ENCODE peak calls at places on chromosomes 11 and 22, in ten cellular contexts. One of them, this sample, is unnamed.

GRCh38 chr11:19800714-19801519 is 88.3 kb downstream of the NAV2 start:
- DNase-seq in HuH-7: no peak
- DNase-seq in choroid plexus epithelial cell: peak
- DNase-seq in GM06990: no peak
- DNase-seq in amniotic stem cell: no peak
- DNase-seq in coronary artery: no peak
- DNase-seq in germinal center: no peak
- DNase-seq in stimulated activated CD4-positive, alpha-beta T cell treated with anti-CD3 and anti-CD28 coated beads, Interleukin-12 subunit alpha, Interleukin-12 subunit beta, amount 100 ng/mL, for 48 hours: no peak
- DNase-seq in NCI-H510A treated with DMSO at 0.1 percent for 48 hours: no peak
- DNase-seq in BJ: no peak
- DNase-seq in this sample: no peak

GRCh38 chr11:22780914-22781593 is 48.5 kb downstream of the SVIP start:
- DNase-seq in HuH-7: no peak
- DNase-seq in choroid plexus epithelial cell: no peak
- DNase-seq in GM06990: no peak
- DNase-seq in amniotic stem cell: no peak
- DNase-seq in coronary artery: no peak
- DNase-seq in germinal center: no peak
- DNase-seq in stimulated activated CD4-positive, alpha-beta T cell treated with anti-CD3 and anti-CD28 coated beads, Interleukin-12 subunit alpha, Interleukin-12 subunit beta, amount 100 ng/mL, for 48 hours: no peak
- DNase-seq in NCI-H510A treated with DMSO at 0.1 percent for 48 hours: no peak
- DNase-seq in BJ: no peak
- DNase-seq in this sample: no peak

GRCh38 chr11:57917632-57918031 is 106.0 kb upstream of the OR9Q1 start:
- DNase-seq in HuH-7: no peak
- DNase-seq in choroid plexus epithelial cell: no peak
- DNase-seq in GM06990: no peak
- DNase-seq in amniotic stem cell: no peak
- DNase-seq in coronary artery: no peak
- DNase-seq in germinal center: no peak
- DNase-seq in stimulated activated CD4-positive, alpha-beta T cell treated with anti-CD3 and anti-CD28 coated beads, Interleukin-12 subunit alpha, Interleukin-12 subunit beta, amount 100 ng/mL, for 48 hours: no peak
- DNase-seq in NCI-H510A treated with DMSO at 0.1 percent for 48 hours: no peak
- DNase-seq in BJ: no peak
- DNase-seq in this sample: no peak

GRCh38 chr11:65609711-65610110 is 4.3 kb downstream of the MAP3K11 start:
- DNase-seq in HuH-7: no peak
- DNase-seq in choroid plexus epithelial cell: no peak
- DNase-seq in GM06990: no peak
- DNase-seq in amniotic stem cell: no peak
- DNase-seq in coronary artery: no peak
- DNase-seq in germinal center: no peak
- DNase-seq in stimulated activated CD4-positive, alpha-beta T cell treated with anti-CD3 and anti-CD28 coated beads, Interleukin-12 subunit alpha, Interleukin-12 subunit beta, amount 100 ng/mL, for 48 hours: no peak
- DNase-seq in NCI-H510A treated with DMSO at 0.1 percent for 48 hours: no peak
- DNase-seq in BJ: no peak
- DNase-seq in this sample: no peak

GRCh38 chr11:119481021-119481666 is 58.2 kb upstream of the THY1 start:
- DNase-seq in HuH-7: peak
- DNase-seq in choroid plexus epithelial cell: peak
- DNase-seq in GM06990: peak
- DNase-seq in amniotic stem cell: peak
- DNase-seq in coronary artery: peak
- DNase-seq in germinal center: peak
- DNase-seq in stimulated activated CD4-positive, alpha-beta T cell treated with anti-CD3 and anti-CD28 coated beads, Interleukin-12 subunit alpha, Interleukin-12 subunit beta, amount 100 ng/mL, for 48 hours: peak
- DNase-seq in NCI-H510A treated with DMSO at 0.1 percent for 48 hours: peak
- DNase-seq in BJ: peak
- DNase-seq in this sample: peak

GRCh38 chr11:104254347-104254746 is 90.4 kb upstream of the PDGFD start:
- DNase-seq in HuH-7: peak
- DNase-seq in choroid plexus epithelial cell: peak
- DNase-seq in GM06990: peak
- DNase-seq in amniotic stem cell: peak
- DNase-seq in coronary artery: no peak
- DNase-seq in germinal center: peak
- DNase-seq in stimulated activated CD4-positive, alpha-beta T cell treated with anti-CD3 and anti-CD28 coated beads, Interleukin-12 subunit alpha, Interleukin-12 subunit beta, amount 100 ng/mL, for 48 hours: no peak
- DNase-seq in NCI-H510A treated with DMSO at 0.1 percent for 48 hours: no peak
- DNase-seq in BJ: no peak
- DNase-seq in this sample: no peak

GRCh38 chr11:60938500-60938899 is 13.5 kb downstream of the SLC15A3 start:
- DNase-seq in HuH-7: no peak
- DNase-seq in choroid plexus epithelial cell: no peak
- DNase-seq in GM06990: no peak
- DNase-seq in amniotic stem cell: no peak
- DNase-seq in coronary artery: no peak
- DNase-seq in germinal center: no peak
- DNase-seq in stimulated activated CD4-positive, alpha-beta T cell treated with anti-CD3 and anti-CD28 coated beads, Interleukin-12 subunit alpha, Interleukin-12 subunit beta, amount 100 ng/mL, for 48 hours: no peak
- DNase-seq in NCI-H510A treated with DMSO at 0.1 percent for 48 hours: no peak
- DNase-seq in BJ: no peak
- DNase-seq in this sample: no peak

GRCh38 chr11:129192150-129192549 is at the start of gene ARHGAP32:
- DNase-seq in HuH-7: no peak
- DNase-seq in choroid plexus epithelial cell: no peak
- DNase-seq in GM06990: no peak
- DNase-seq in amniotic stem cell: no peak
- DNase-seq in coronary artery: no peak
- DNase-seq in germinal center: no peak
- DNase-seq in stimulated activated CD4-positive, alpha-beta T cell treated with anti-CD3 and anti-CD28 coated beads, Interleukin-12 subunit alpha, Interleukin-12 subunit beta, amount 100 ng/mL, for 48 hours: no peak
- DNase-seq in NCI-H510A treated with DMSO at 0.1 percent for 48 hours: peak
- DNase-seq in BJ: no peak
- DNase-seq in this sample: no peak

GRCh38 chr11:38667359-38667758 is 2069.3 kb upstream of the RAG2 start:
- DNase-seq in HuH-7: no peak
- DNase-seq in choroid plexus epithelial cell: no peak
- DNase-seq in GM06990: no peak
- DNase-seq in amniotic stem cell: no peak
- DNase-seq in coronary artery: no peak
- DNase-seq in germinal center: no peak
- DNase-seq in stimulated activated CD4-positive, alpha-beta T cell treated with anti-CD3 and anti-CD28 coated beads, Interleukin-12 subunit alpha, Interleukin-12 subunit beta, amount 100 ng/mL, for 48 hours: no peak
- DNase-seq in NCI-H510A treated with DMSO at 0.1 percent for 48 hours: no peak
- DNase-seq in BJ: no peak
- DNase-seq in this sample: no peak

GRCh38 chr22:36373258-36373579 is 14.5 kb downstream of the MYH9 start:
- DNase-seq in HuH-7: no peak
- DNase-seq in choroid plexus epithelial cell: no peak
- DNase-seq in GM06990: no peak
- DNase-seq in amniotic stem cell: no peak
- DNase-seq in coronary artery: no peak
- DNase-seq in germinal center: no peak
- DNase-seq in stimulated activated CD4-positive, alpha-beta T cell treated with anti-CD3 and anti-CD28 coated beads, Interleukin-12 subunit alpha, Interleukin-12 subunit beta, amount 100 ng/mL, for 48 hours: no peak
- DNase-seq in NCI-H510A treated with DMSO at 0.1 percent for 48 hours: peak
- DNase-seq in BJ: no peak
- DNase-seq in this sample: no peak

GRCh38 chr11:69361466-69361865 is 67.5 kb downstream of the MYEOV start:
- DNase-seq in HuH-7: no peak
- DNase-seq in choroid plexus epithelial cell: no peak
- DNase-seq in GM06990: no peak
- DNase-seq in amniotic stem cell: no peak
- DNase-seq in coronary artery: no peak
- DNase-seq in germinal center: no peak
- DNase-seq in stimulated activated CD4-positive, alpha-beta T cell treated with anti-CD3 and anti-CD28 coated beads, Interleukin-12 subunit alpha, Interleukin-12 subunit beta, amount 100 ng/mL, for 48 hours: no peak
- DNase-seq in NCI-H510A treated with DMSO at 0.1 percent for 48 hours: no peak
- DNase-seq in BJ: no peak
- DNase-seq in this sample: no peak

GRCh38 chr11:12606597-12606996 is 67.6 kb upstream of the TEAD1 start:
- DNase-seq in HuH-7: no peak
- DNase-seq in choroid plexus epithelial cell: peak
- DNase-seq in GM06990: no peak
- DNase-seq in amniotic stem cell: peak
- DNase-seq in coronary artery: no peak
- DNase-seq in germinal center: no peak
- DNase-seq in stimulated activated CD4-positive, alpha-beta T cell treated with anti-CD3 and anti-CD28 coated beads, Interleukin-12 subunit alpha, Interleukin-12 subunit beta, amount 100 ng/mL, for 48 hours: no peak
- DNase-seq in NCI-H510A treated with DMSO at 0.1 percent for 48 hours: no peak
- DNase-seq in BJ: peak
- DNase-seq in this sample: no peak

GRCh38 chr11:79344765-79345164 is 96.1 kb downstream of the TENM4 start:
- DNase-seq in HuH-7: no peak
- DNase-seq in choroid plexus epithelial cell: no peak
- DNase-seq in GM06990: no peak
- DNase-seq in amniotic stem cell: no peak
- DNase-seq in coronary artery: no peak
- DNase-seq in germinal center: no peak
- DNase-seq in stimulated activated CD4-positive, alpha-beta T cell treated with anti-CD3 and anti-CD28 coated beads, Interleukin-12 subunit alpha, Interleukin-12 subunit beta, amount 100 ng/mL, for 48 hours: no peak
- DNase-seq in NCI-H510A treated with DMSO at 0.1 percent for 48 hours: peak
- DNase-seq in BJ: no peak
- DNase-seq in this sample: no peak

GRCh38 chr11:117218133-117218915 is 13.5 kb downstream of the PCSK7 start:
- DNase-seq in HuH-7: no peak
- DNase-seq in choroid plexus epithelial cell: peak
- DNase-seq in GM06990: no peak
- DNase-seq in amniotic stem cell: no peak
- DNase-seq in coronary artery: peak
- DNase-seq in germinal center: no peak
- DNase-seq in stimulated activated CD4-positive, alpha-beta T cell treated with anti-CD3 and anti-CD28 coated beads, Interleukin-12 subunit alpha, Interleukin-12 subunit beta, amount 100 ng/mL, for 48 hours: no peak
- DNase-seq in NCI-H510A treated with DMSO at 0.1 percent for 48 hours: no peak
- DNase-seq in BJ: no peak
- DNase-seq in this sample: peak

GRCh38 chr11:110774138-110775014 is 62.1 kb upstream of the ARHGAP20 start:
- DNase-seq in HuH-7: no peak
- DNase-seq in choroid plexus epithelial cell: no peak
- DNase-seq in GM06990: no peak
- DNase-seq in amniotic stem cell: no peak
- DNase-seq in coronary artery: no peak
- DNase-seq in germinal center: no peak
- DNase-seq in stimulated activated CD4-positive, alpha-beta T cell treated with anti-CD3 and anti-CD28 coated beads, Interleukin-12 subunit alpha, Interleukin-12 subunit beta, amount 100 ng/mL, for 48 hours: no peak
- DNase-seq in NCI-H510A treated with DMSO at 0.1 percent for 48 hours: no peak
- DNase-seq in BJ: no peak
- DNase-seq in this sample: no peak

GRCh38 chr11:115244314-115244713 is 259.9 kb downstream of the CADM1 start:
- DNase-seq in HuH-7: no peak
- DNase-seq in choroid plexus epithelial cell: no peak
- DNase-seq in GM06990: no peak
- DNase-seq in amniotic stem cell: no peak
- DNase-seq in coronary artery: no peak
- DNase-seq in germinal center: no peak
- DNase-seq in stimulated activated CD4-positive, alpha-beta T cell treated with anti-CD3 and anti-CD28 coated beads, Interleukin-12 subunit alpha, Interleukin-12 subunit beta, amount 100 ng/mL, for 48 hours: no peak
- DNase-seq in NCI-H510A treated with DMSO at 0.1 percent for 48 hours: peak
- DNase-seq in BJ: no peak
- DNase-seq in this sample: no peak

GRCh38 chr11:63998558-63999348 is 12.5 kb downstream of the OTUB1 start:
- DNase-seq in HuH-7: no peak
- DNase-seq in choroid plexus epithelial cell: no peak
- DNase-seq in GM06990: no peak
- DNase-seq in amniotic stem cell: no peak
- DNase-seq in coronary artery: no peak
- DNase-seq in germinal center: no peak
- DNase-seq in stimulated activated CD4-positive, alpha-beta T cell treated with anti-CD3 and anti-CD28 coated beads, Interleukin-12 subunit alpha, Interleukin-12 subunit beta, amount 100 ng/mL, for 48 hours: no peak
- DNase-seq in NCI-H510A treated with DMSO at 0.1 percent for 48 hours: no peak
- DNase-seq in BJ: no peak
- DNase-seq in this sample: no peak